ENCODE peak calls at places on chromosomes 12 and 14, in seven cellular contexts. F, Y, U, I, S, J and K are unnamed samples.

GRCh38 chr14:57837267-57837666 is 28.6 kb downstream of the SLC35F4 start:
- DNase-seq in U (no peak), I (no peak), J (no peak), Y (no peak), S (no peak), F (no peak), K (no peak)

GRCh38 chr12:106108187-106108816 is 30.5 kb downstream of the NUAK1 start:
- DNase-seq in Y (no peak), F (no peak), I (no peak), J (no peak), U (peak; percentile 88), S (peak; percentile 35), K (peak; percentile 73)

GRCh38 chr12:31714406-31715271 is 14.2 kb downstream of the AMN1 start:
- DNase-seq in J (no peak), S (no peak), U (no peak), Y (no peak), F (no peak), I (no peak), K (no peak)

GRCh38 chr14:68137704-68138619 is 318.4 kb downstream of the RAD51B start:
- DNase-seq in J (peak; percentile 69), Y (peak; percentile 92), I (peak; percentile 36), F (peak; percentile 76), U (peak; percentile 99), S (peak; percentile 100), K (peak; percentile 95)

GRCh38 chr14:90419200-90419599 is 22.4 kb downstream of the CALM1 start:
- DNase-seq in Y (peak; percentile 92), I (peak; percentile 79), J (peak; percentile 35), U (peak; percentile 97), S (peak; percentile 99), F (peak; percentile 67), K (peak; percentile 95)

GRCh38 chr12:55713721-55714120 is 2.1 kb upstream of the BLOC1S1 start:
- DNase-seq in I (no peak), U (peak; percentile 90), Y (peak; percentile 78), F (no peak), S (peak; percentile 90), J (peak; percentile 29), K (peak; percentile 66)

GRCh38 chr14:32203928-32204357 is 874 bp upstream of the RNU6-8 start:
- DNase-seq in U (peak; percentile 5), I (no peak), Y (no peak), F (peak; percentile 34), S (no peak), J (no peak), K (no peak)

GRCh38 chr14:22979748-22980392 is 2.5 kb downstream of the AJUBA start:
- DNase-seq in F (no peak), I (no peak), Y (no peak), U (no peak), J (no peak), S (peak; percentile 78), K (no peak)

GRCh38 chr12:40697566-40698257 is 5.5 kb downstream of the CNTN1 start:
- DNase-seq in I (no peak), U (no peak), S (peak; percentile 99), F (no peak), J (no peak), Y (no peak), K (no peak)

GRCh38 chr14:24392327-24393098 is 6.3 kb upstream of the NYNRIN start:
- DNase-seq in J (peak; percentile 62), F (no peak), I (no peak), Y (peak; percentile 50), U (peak; percentile 59), S (peak; percentile 90), K (peak; percentile 65)

GRCh38 chr14:53924754-53925153 is 31.9 kb downstream of the BMP4 start:
- DNase-seq in S (peak; percentile 98), I (no peak), Y (peak; percentile 86), U (peak; percentile 95), J (peak; percentile 8), F (no peak), K (peak; percentile 90)

GRCh38 chr12:5623411-5623810 is 191.5 kb downstream of the NTF3 start:
- DNase-seq in U (no peak), F (no peak), Y (no peak), S (no peak), I (no peak), J (no peak), K (no peak)

GRCh38 chr14:97074456-97074855 is 277.3 kb downstream of the VRK1 start:
- DNase-seq in S (no peak), I (no peak), J (no peak), U (no peak), Y (no peak), F (no peak), K (no peak)

GRCh38 chr12:1130571-1130970 is 139.5 kb downstream of the ERC1 start:
- DNase-seq in U (no peak), J (no peak), I (no peak), Y (no peak), S (peak; percentile 27), F (no peak), K (no peak)

GRCh38 chr12:64780531-64781373 is 21.5 kb upstream of the GNS start:
- DNase-seq in S (no peak), J (peak; percentile 44), Y (no peak), U (peak; percentile 4), F (peak; percentile 39), I (no peak), K (no peak)

GRCh38 chr12:29072631-29073030 is 76.4 kb upstream of the FAR2 start:
- DNase-seq in I (no peak), U (peak; percentile 28), S (peak; percentile 72), F (no peak), J (no peak), Y (no peak), K (no peak)

GRCh38 chr14:62736426-62737043 is 308.7 kb downstream of the KCNH5 start:
- DNase-seq in F (no peak), U (peak; percentile 21), J (no peak), S (no peak), Y (no peak), I (no peak), K (no peak)

GRCh38 chr12:128729628-128730121 is 94.1 kb downstream of the SLC15A4 start:
- DNase-seq in I (no peak), F (no peak), S (peak; percentile 2), J (no peak), Y (no peak), U (no peak), K (no peak)

GRCh38 chr12:96155781-96156180 is 38.4 kb upstream of the ELK3 start:
- DNase-seq in J (no peak), F (no peak), U (no peak), I (no peak), S (no peak), Y (no peak), K (no peak)

GRCh38 chr12:49550853-49551252 is 12.0 kb downstream of the KCNH3 start:
- DNase-seq in I (no peak), J (no peak), U (no peak), Y (no peak), S (no peak), F (no peak), K (no peak)

GRCh38 chr12:49549735-49550710 is 11.2 kb downstream of the KCNH3 start:
- DNase-seq in S (no peak), J (no peak), U (no peak), I (no peak), Y (no peak), F (no peak), K (no peak)

GRCh38 chr12:49547090-49547690 is 8.4 kb downstream of the KCNH3 start:
- DNase-seq in Y (no peak), U (no peak), F (no peak), I (no peak), S (peak; percentile 44), J (no peak), K (no peak)

GRCh38 chr12:49548481-49548821 is 9.6 kb downstream of the KCNH3 start:
- DNase-seq in F (no peak), I (no peak), J (no peak), U (no peak), Y (no peak), S (no peak), K (no peak)

DNA sequence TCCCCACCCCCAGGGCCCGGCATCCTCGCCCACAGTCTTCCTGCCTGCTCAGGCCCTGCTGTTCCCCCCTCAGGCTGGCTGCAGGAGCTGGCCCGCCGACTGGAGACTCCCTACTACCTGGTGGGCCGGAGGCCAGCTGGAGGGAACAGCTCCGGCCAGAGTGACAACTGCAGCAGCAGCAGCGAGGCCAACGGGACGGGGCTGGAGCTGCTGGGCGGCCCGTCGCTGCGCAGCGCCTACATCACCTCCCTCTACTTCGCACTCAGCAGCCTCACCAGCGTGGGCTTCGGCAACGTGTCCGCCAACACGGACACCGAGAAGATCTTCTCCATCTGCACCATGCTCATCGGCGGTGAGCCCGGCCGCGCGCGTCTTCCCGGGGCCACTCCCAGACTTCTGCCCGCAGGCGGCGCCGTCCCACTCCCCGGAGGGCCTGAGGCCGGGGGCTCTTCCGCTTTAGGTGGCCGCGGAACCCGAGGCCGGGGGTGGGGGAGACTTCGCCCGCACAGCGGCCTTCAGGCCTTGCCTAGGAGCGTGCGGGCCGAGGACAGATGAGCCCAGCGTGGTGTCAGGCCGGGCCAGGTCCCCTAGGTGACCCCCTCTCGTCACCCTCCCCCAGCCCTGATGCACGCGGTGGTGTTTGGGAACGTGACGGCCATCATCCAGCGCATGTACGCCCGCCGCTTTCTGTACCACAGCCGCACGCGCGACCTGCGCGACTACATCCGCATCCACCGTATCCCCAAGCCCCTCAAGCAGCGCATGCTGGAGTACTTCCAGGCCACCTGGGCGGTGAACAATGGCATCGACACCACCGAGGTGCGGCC is 10.2 kb downstream of the KCNH3 start:
- DNase-seq in U (peak; percentile 28), S (no peak), I (no peak), F (peak; percentile 46), J (no peak), Y (no peak), K (no peak)
- TF ChIP-seq CTCF in U (peak; percentile 25), S (peak; percentile 26), I (peak; percentile 21), F (no peak), J (no peak), Y (peak; percentile 34), K (peak; percentile 54)

DNA sequence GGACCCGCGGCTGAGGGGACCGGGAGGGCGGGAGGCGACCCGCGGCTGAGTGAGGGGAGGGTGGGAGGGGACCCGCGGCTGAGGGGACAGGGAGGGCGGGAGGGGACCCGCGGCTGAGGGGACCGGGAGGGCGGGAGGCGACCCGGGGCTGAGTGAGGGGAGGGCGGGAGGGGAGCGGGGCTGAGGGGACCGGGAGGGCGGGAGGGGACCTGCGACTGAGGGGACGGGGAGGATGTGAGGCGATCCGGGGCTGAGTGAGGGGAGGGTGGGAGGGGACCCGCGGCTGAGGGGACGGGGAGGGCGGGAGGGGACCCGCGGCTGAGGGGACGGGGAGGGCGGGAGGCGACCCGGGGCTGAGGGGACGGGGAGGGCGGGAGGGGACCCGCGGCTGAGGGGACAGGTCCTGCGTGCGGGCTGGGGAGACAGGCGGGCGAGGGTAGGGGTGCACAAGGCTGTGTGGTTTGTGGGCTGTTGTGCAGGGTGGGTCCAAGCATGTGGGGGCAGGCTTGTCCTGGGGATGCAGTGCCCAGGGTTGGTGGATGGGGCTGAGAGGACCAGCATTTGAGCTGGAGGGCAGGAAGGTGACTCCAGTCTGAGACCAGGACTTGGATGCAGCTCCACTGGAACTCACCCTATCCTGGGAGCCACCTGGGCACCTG is 9.2 kb downstream of the PLD4 start:
- DNase-seq in S (peak; percentile 29), F (no peak), J (no peak), I (no peak), U (no peak), Y (no peak), K (no peak)
- H3K4me3 ChIP-seq in S (peak overlapping the region; percentile 39), F (peak overlapping the region; percentile 64), J (peak overlapping the region; percentile 48), I (peak overlapping the region; percentile 57), U (no peak overlapping the region), Y (no peak overlapping the region), K (no peak overlapping the region)

GRCh38 chr12:107847430-107847829 is 72.9 kb downstream of the ASCL4 start:
- DNase-seq in U (peak; percentile 6), S (peak; percentile 23), F (no peak), Y (no peak), I (no peak), J (no peak), K (no peak)
- TF ChIP-seq CTCF in U (no peak), S (no peak), F (no peak), Y (no peak), I (no peak), J (no peak), K (no peak)

GRCh38 chr14:45426685-45427282 is 173.8 kb upstream of the MIS18BP1 start:
- DNase-seq in U (peak; percentile 24), Y (peak; percentile 5), S (peak; percentile 50), F (no peak), I (no peak), J (peak; percentile 11), K (peak; percentile 50)
- H3K4me3 ChIP-seq in U (no peak overlapping the region), Y (no peak overlapping the region), S (no peak overlapping the region), F (no peak overlapping the region), I (no peak overlapping the region), J (no peak overlapping the region), K (no peak overlapping the region)